ENCODE peak calls at places on chromosomes 2 and 18, in nine cellular contexts. J is PC-9; Z is body of pancreas; A is astrocyte; Y is endothelial cell of umbilical vein; R is A673; O is heart left ventricle; B is CD8-positive, alpha-beta memory T cell; G is dorsolateral prefrontal cortex. I is an unnamed sample.
A peak's percentile ranks its signal among the peaks of the same experiment; 100 is the strongest.

GRCh38 chr2:16394072-16394985 is 271.3 kb downstream of the CYRIA start:
- DNase-seq in B (no peak), Z (no peak), Y (no peak), J (no peak), G (peak; percentile 40), R (peak; percentile 46), O (no peak), A (no peak), I (no peak)

GRCh38 chr2:28038722-28039121 is 148.2 kb downstream of the BABAM2 start:
- DNase-seq in G (no peak), Z (no peak), Y (no peak), A (no peak), B (no peak), J (no peak), R (no peak), O (no peak), I (no peak)

GRCh38 chr18:59665057-59666007 is 31.9 kb downstream of the CCBE1 start:
- DNase-seq in O (no peak), Z (no peak), A (peak; percentile 66), J (no peak), Y (no peak), R (no peak), G (no peak), B (no peak), I (no peak)

GRCh38 chr2:235936493-235936892 is 231.7 kb downstream of the GBX2 start:
- DNase-seq in Z (no peak), O (no peak), J (no peak), R (no peak), A (no peak), Y (peak; percentile 28), G (no peak), B (no peak), I (no peak)

GRCh38 chr2:158291544-158292175 is 164.9 kb downstream of the CCDC148 start:
- DNase-seq in O (no peak), R (peak; percentile 31), G (no peak), B (no peak), Y (no peak), A (no peak), J (no peak), Z (no peak), I (no peak)

GRCh38 chr2:69305712-69306611 is 81.1 kb downstream of the GFPT1 start:
- DNase-seq in R (peak; percentile 21), A (no peak), B (no peak), G (no peak), J (no peak), O (peak; percentile 54), Y (no peak), Z (no peak), I (no peak)

GRCh38 chr18:24076950-24077349 is 61.9 kb upstream of the CABYR start:
- DNase-seq in Z (no peak), G (no peak), R (no peak), B (no peak), O (no peak), J (no peak), Y (no peak), A (no peak), I (no peak)

GRCh38 chr18:63320690-63321265 is 1.2 kb upstream of the BCL2 start:
- DNase-seq in G (no peak), R (peak; percentile 53), J (peak; percentile 23), B (peak; percentile 12), O (peak; percentile 54), Y (peak; percentile 40), Z (peak; percentile 45), A (peak; percentile 49), I (no peak)

GRCh38 chr18:7721532-7721931 is 154.4 kb downstream of the PTPRM start:
- DNase-seq in J (no peak), Y (no peak), B (no peak), O (no peak), A (no peak), Z (no peak), G (no peak), R (no peak), I (no peak)

GRCh38 chr2:19576411-19576810 is 218.0 kb upstream of the OSR1 start:
- DNase-seq in Y (peak; percentile 13), O (no peak), J (no peak), Z (no peak), B (no peak), A (no peak), G (no peak), R (no peak), I (no peak)

GRCh38 chr18:48100168-48100495 is 169.7 kb upstream of the SMAD2 start:
- DNase-seq in G (no peak), R (no peak), B (no peak), Y (no peak), J (no peak), A (no peak), Z (no peak), O (no peak), I (no peak)

DNA sequence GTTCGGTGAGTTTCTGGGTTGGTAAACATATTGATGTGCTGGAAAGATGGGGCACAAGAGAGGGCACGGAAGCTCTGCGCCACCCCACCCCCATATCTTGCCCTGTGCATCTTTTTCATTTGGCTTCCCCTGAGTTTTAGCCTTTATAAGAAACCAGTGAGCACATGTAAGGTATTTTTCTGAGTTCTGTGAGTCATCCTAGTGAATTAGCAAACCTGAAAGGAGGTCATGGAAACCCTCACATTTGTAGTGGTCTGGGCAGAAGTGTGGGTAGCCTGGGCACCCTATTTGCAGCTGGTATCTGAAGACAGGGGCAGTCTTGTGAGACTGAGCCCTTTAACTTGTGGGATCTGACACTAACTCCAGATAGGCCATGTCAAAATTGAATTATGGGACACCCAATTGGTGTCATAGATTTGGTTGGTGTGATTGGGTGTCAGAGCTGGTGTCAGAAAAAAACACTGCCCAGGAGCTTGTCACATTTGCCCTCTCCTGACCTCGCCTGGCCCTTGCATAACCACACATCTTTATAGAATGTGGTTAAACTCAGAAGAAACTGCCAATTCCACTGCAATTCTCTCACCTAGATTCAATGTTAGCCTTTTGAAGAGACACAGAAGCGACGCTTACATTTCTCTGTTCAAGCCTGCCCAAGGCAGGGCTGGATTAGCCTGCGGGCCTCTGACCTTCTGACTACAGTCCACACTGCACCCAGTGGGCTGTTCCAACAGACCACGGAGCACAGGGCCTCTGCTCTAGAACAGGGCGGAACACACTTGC is 12.0 kb upstream of the GALM start:
- DNase-seq in O (no peak), J (no peak), G (no peak), B (peak; percentile 25), Z (no peak), A (no peak), Y (no peak), R (no peak), I (peak; percentile 11)
- H3K27ac ChIP-seq in O (no peak overlapping the region), J (no peak overlapping the region), G (no peak overlapping the region), B (peak overlapping the region; percentile 20), Z (no peak overlapping the region), A (no peak overlapping the region), Y (no peak overlapping the region), R (no peak overlapping the region), I (peak overlapping the region; percentile 65)

DNA sequence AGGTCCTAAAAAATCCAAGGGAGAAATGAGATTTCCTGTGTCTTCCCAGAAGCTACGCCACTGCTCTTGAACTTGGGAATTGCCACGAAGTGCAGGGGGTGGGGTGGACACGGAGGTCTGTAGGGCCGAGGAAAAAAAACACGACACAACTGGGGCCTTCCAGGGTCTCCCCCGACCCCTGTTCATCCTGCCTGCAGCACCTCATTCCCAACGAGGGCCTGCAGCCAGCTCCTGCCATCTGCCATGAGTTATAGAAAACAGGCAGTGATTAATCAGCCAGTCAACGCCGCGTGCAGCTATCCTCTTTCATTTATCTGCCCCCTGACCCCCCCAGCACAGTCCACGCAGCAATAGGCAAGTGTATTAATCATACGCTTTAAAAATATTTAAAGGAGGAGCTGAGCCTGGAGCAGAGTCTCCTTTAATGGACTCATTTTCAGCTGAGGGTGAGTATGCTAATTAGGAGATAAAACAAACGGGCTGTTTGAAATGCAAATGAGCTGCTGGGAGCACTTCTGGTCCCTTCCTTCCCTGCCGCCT is 209.9 kb downstream of the TFCP2L1 start:
- DNase-seq in R (peak; percentile 89), J (peak; percentile 82), O (no peak), A (peak; percentile 96), Y (peak; percentile 74), B (no peak), Z (no peak), G (peak; percentile 57), I (no peak)
- H3K4me3 ChIP-seq in R (peak overlapping the region; percentile 11), J (peak overlapping the region; percentile 45), O (no peak overlapping the region), A (peak overlapping the region; percentile 40), Y (no peak overlapping the region), B (no peak overlapping the region), Z (no peak overlapping the region), G (peak overlapping the region; percentile 16), I (no peak overlapping the region)

DNA sequence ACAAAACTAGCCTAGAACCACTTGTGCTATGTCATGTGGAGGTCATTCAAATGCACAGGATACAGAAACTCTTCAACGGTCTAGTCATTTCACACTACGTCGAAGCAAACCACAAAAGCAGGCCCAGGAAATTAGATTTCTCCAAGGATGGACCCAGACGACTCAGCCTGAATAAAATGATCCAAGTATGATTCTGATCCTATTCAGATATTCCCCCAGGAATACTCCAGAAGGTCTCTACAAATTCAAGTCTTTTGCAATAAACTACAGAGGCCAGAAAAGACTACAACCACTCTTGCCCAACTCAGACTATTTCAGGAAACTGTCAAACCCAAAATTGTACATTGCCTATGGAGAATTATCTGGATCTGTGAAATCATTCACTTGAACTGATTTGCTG is 422.5 kb downstream of the METTL4 start:
- DNase-seq in A (no peak), G (no peak), R (no peak), O (no peak), J (no peak), B (no peak), Y (no peak), Z (no peak), I (no peak)
- H3K27ac ChIP-seq in A (no peak overlapping the region), G (no peak overlapping the region), R (no peak overlapping the region), O (no peak overlapping the region), J (no peak overlapping the region), B (no peak overlapping the region), Y (no peak overlapping the region), Z (no peak overlapping the region), I (no peak overlapping the region)

GRCh38 chr2:64522843-64523428 is 1.2 kb upstream of the AFTPH start:
- DNase-seq in R (peak; percentile 90), O (peak; percentile 62), G (peak; percentile 52), A (peak; percentile 69), B (peak; percentile 53), J (peak; percentile 57), Y (peak; percentile 87), Z (peak; percentile 80), I (peak; percentile 60)

GRCh38 chr2:64526034-64526433 is 1.9 kb downstream of the AFTPH start:
- DNase-seq in Z (no peak), Y (no peak), R (no peak), G (no peak), A (no peak), B (no peak), O (no peak), J (no peak), I (no peak)

GRCh38 chr2:64524604-64525322 is 635 bp downstream of the AFTPH start:
- DNase-seq in R (peak; percentile 17), J (no peak), Y (no peak), B (no peak), Z (peak; percentile 41), A (peak; percentile 5), G (no peak), O (no peak), I (no peak)

GRCh38 chr2:64523667-64524603 is at the start of gene AFTPH:
- DNase-seq in B (peak; percentile 100), Y (peak; percentile 100), R (peak; percentile 99), G (peak; percentile 98), O (peak; percentile 99), A (peak; percentile 96), Z (peak; percentile 99), J (peak; percentile 99), I (peak; percentile 99)

DNA sequence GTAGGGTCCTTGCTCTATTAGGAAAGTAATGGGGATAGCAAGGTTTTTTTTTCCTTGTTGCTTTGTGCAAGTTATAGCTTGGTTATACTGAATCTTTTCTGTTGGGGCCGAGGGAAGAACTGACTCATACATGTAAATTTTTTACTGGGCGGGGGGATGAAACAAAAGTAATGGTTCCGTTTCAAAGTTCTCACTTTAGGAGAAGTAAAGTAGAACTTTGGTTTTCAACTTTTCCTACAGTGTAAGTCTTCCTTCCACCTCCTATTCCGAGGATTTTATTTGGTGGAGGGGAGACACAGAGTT is 1.1 kb downstream of the AFTPH start:
- DNase-seq in R (peak; percentile 25), B (no peak), Z (no peak), J (no peak), A (peak; percentile 24), Y (peak; percentile 63), O (no peak), G (no peak), I (no peak)
- H3K4me3 ChIP-seq in R (peak overlapping the region; percentile 94), B (peak overlapping the region; percentile 67), Z (peak overlapping the region; percentile 61), J (peak overlapping the region; percentile 67), A (peak overlapping the region; percentile 79), Y (peak overlapping the region; percentile 93), O (peak overlapping the region; percentile 82), G (peak overlapping the region; percentile 88), I (peak overlapping the region; percentile 98)

I was measured in effector memory CD4-positive, alpha-beta T cell.